ENCODE peak calls at places on chromosomes 5 and 9, in seven cellular contexts. One of them, this sample, is unnamed.
A peak's percentile ranks its signal among the peaks of the same experiment; 100 is the strongest.

GRCh38 chr9:133888779-133889491 is 103.2 kb downstream of the VAV2 start:
- DNase-seq in ovary: no peak
- DNase-seq in IMR-90: no peak
- DNase-seq in tibial nerve: no peak
- DNase-seq in uterus: no peak
- DNase-seq in spleen: no peak
- DNase-seq in heart left ventricle: no peak
- DNase-seq in this sample: no peak

GRCh38 chr9:89093201-89093600 is 85.4 kb downstream of the SHC3 start:
- DNase-seq in ovary: no peak
- DNase-seq in IMR-90: no peak
- DNase-seq in tibial nerve: no peak
- DNase-seq in uterus: no peak
- DNase-seq in spleen: no peak
- DNase-seq in heart left ventricle: no peak
- DNase-seq in this sample: no peak

GRCh38 chr9:85332487-85332886 is 409.3 kb downstream of the AGTPBP1 start:
- DNase-seq in ovary: no peak
- DNase-seq in IMR-90: no peak
- DNase-seq in tibial nerve: no peak
- DNase-seq in uterus: no peak
- DNase-seq in spleen: no peak
- DNase-seq in heart left ventricle: no peak
- DNase-seq in this sample: no peak

GRCh38 chr5:10724799-10725507 is 36.1 kb downstream of the DAP start:
- DNase-seq in ovary: no peak
- DNase-seq in IMR-90: peak; percentile 93
- DNase-seq in tibial nerve: peak; percentile 31
- DNase-seq in uterus: peak; percentile 52
- DNase-seq in spleen: no peak
- DNase-seq in heart left ventricle: peak; percentile 74
- DNase-seq in this sample: no peak

GRCh38 chr9:5760338-5760737 is 72.6 kb downstream of the ERMP1 start:
- DNase-seq in ovary: no peak
- DNase-seq in IMR-90: no peak
- DNase-seq in tibial nerve: no peak
- DNase-seq in uterus: no peak
- DNase-seq in spleen: no peak
- DNase-seq in heart left ventricle: no peak
- DNase-seq in this sample: no peak

GRCh38 chr9:76215066-76215465 is 179.2 kb downstream of the RFK start:
- DNase-seq in ovary: no peak
- DNase-seq in IMR-90: peak; percentile 86
- DNase-seq in tibial nerve: no peak
- DNase-seq in uterus: no peak
- DNase-seq in spleen: no peak
- DNase-seq in heart left ventricle: no peak
- DNase-seq in this sample: no peak

GRCh38 chr9:85729882-85730281 is 11.9 kb downstream of the AGTPBP1 start:
- DNase-seq in ovary: no peak
- DNase-seq in IMR-90: no peak
- DNase-seq in tibial nerve: no peak
- DNase-seq in uterus: no peak
- DNase-seq in spleen: no peak
- DNase-seq in heart left ventricle: no peak
- DNase-seq in this sample: no peak

GRCh38 chr5:79821-80220 is 12.1 kb upstream of the PLEKHG4B start:
- DNase-seq in ovary: no peak
- DNase-seq in IMR-90: no peak
- DNase-seq in tibial nerve: no peak
- DNase-seq in uterus: no peak
- DNase-seq in spleen: no peak
- DNase-seq in heart left ventricle: no peak
- DNase-seq in this sample: no peak

GRCh38 chr9:113587471-113588031 is 124.0 kb downstream of the RGS3 start:
- DNase-seq in ovary: peak; percentile 76
- DNase-seq in IMR-90: peak; percentile 38
- DNase-seq in tibial nerve: no peak
- DNase-seq in uterus: peak; percentile 56
- DNase-seq in spleen: peak; percentile 83
- DNase-seq in heart left ventricle: peak; percentile 83
- DNase-seq in this sample: no peak

GRCh38 chr9:81814794-81815464 is 113.3 kb upstream of the SPATA31D4 start:
- DNase-seq in ovary: no peak
- DNase-seq in IMR-90: no peak
- DNase-seq in tibial nerve: no peak
- DNase-seq in uterus: no peak
- DNase-seq in spleen: no peak
- DNase-seq in heart left ventricle: no peak
- DNase-seq in this sample: no peak

GRCh38 chr5:39024005-39024404 is 50.2 kb downstream of the RICTOR start:
- DNase-seq in ovary: no peak
- DNase-seq in IMR-90: no peak
- DNase-seq in tibial nerve: no peak
- DNase-seq in uterus: no peak
- DNase-seq in spleen: peak; percentile 63
- DNase-seq in heart left ventricle: peak; percentile 43
- DNase-seq in this sample: no peak

GRCh38 chr5:14954620-14955343 is 83.2 kb upstream of the ANKH start:
- DNase-seq in ovary: no peak
- DNase-seq in IMR-90: no peak
- DNase-seq in tibial nerve: no peak
- DNase-seq in uterus: no peak
- DNase-seq in spleen: no peak
- DNase-seq in heart left ventricle: peak; percentile 39
- DNase-seq in this sample: no peak

GRCh38 chr5:119275146-119275872 is 80.5 kb upstream of the TNFAIP8 start:
- DNase-seq in ovary: no peak
- DNase-seq in IMR-90: peak; percentile 61
- DNase-seq in tibial nerve: no peak
- DNase-seq in uterus: no peak
- DNase-seq in spleen: no peak
- DNase-seq in heart left ventricle: no peak
- DNase-seq in this sample: no peak

GRCh38 chr9:134637241-134637640 is 4.4 kb upstream of the COL5A1 start:
- DNase-seq in ovary: peak; percentile 26
- DNase-seq in IMR-90: no peak
- DNase-seq in tibial nerve: no peak
- DNase-seq in uterus: no peak
- DNase-seq in spleen: peak; percentile 66
- DNase-seq in heart left ventricle: peak; percentile 16
- DNase-seq in this sample: no peak

GRCh38 chr5:125928663-125929062 is 494.5 kb upstream of the GRAMD2B start:
- DNase-seq in ovary: no peak
- DNase-seq in IMR-90: no peak
- DNase-seq in tibial nerve: no peak
- DNase-seq in uterus: no peak
- DNase-seq in spleen: no peak
- DNase-seq in heart left ventricle: no peak
- DNase-seq in this sample: no peak

GRCh38 chr5:10585120-10585915 is 21.4 kb downstream of the ANKRD33B start:
- DNase-seq in ovary: no peak
- DNase-seq in IMR-90: no peak
- DNase-seq in tibial nerve: no peak
- DNase-seq in uterus: no peak
- DNase-seq in spleen: peak; percentile 65
- DNase-seq in heart left ventricle: no peak
- DNase-seq in this sample: no peak

GRCh38 chr5:124712724-124713305 is 33.6 kb downstream of the ZNF608 start:
- DNase-seq in ovary: no peak
- DNase-seq in IMR-90: no peak
- DNase-seq in tibial nerve: no peak
- DNase-seq in uterus: no peak
- DNase-seq in spleen: no peak
- DNase-seq in heart left ventricle: no peak
- DNase-seq in this sample: no peak

GRCh38 chr9:127761061-127761460 is 17.4 kb downstream of the SH2D3C start:
- DNase-seq in ovary: no peak
- DNase-seq in IMR-90: no peak
- DNase-seq in tibial nerve: no peak
- DNase-seq in uterus: no peak
- DNase-seq in spleen: no peak
- DNase-seq in heart left ventricle: no peak
- DNase-seq in this sample: no peak

GRCh38 chr9:13267743-13268142 is 11.7 kb downstream of the MPDZ start:
- DNase-seq in ovary: no peak
- DNase-seq in IMR-90: peak; percentile 94
- DNase-seq in tibial nerve: no peak
- DNase-seq in uterus: no peak
- DNase-seq in spleen: no peak
- DNase-seq in heart left ventricle: no peak
- DNase-seq in this sample: no peak

GRCh38 chr5:142246263-142246662 is 78.6 kb downstream of the SPRY4 start:
- DNase-seq in ovary: no peak
- DNase-seq in IMR-90: peak; percentile 52
- DNase-seq in tibial nerve: no peak
- DNase-seq in uterus: no peak
- DNase-seq in spleen: no peak
- DNase-seq in heart left ventricle: no peak
- DNase-seq in this sample: no peak

GRCh38 chr5:68067353-68067752 is 148.2 kb upstream of the PIK3R1 start:
- DNase-seq in ovary: no peak
- DNase-seq in IMR-90: no peak
- DNase-seq in tibial nerve: no peak
- DNase-seq in uterus: no peak
- DNase-seq in spleen: no peak
- DNase-seq in heart left ventricle: no peak
- DNase-seq in this sample: no peak

DNA sequence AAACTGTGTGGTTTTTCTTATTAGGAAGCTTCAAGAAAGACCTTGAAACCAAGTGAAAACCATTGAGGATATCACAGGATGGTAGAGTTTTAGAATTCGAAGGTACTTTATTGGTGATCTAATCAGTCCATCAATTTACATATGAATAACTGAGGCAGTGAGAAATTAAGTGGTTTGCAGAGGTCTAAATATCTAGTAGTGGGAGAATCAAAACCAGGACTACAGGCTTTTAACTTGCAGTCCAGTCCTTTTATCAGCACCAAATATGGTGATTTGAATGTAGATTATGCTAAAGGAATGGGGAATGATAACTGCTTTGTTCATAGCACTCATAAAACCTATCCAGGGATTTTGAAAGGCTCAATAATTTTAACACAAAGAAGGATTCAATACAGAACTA is 85.8 kb downstream of the ZSWIM6 start:
- DNase-seq in ovary: no peak
- DNase-seq in IMR-90: no peak
- DNase-seq in tibial nerve: no peak
- DNase-seq in uterus: no peak
- DNase-seq in spleen: no peak
- DNase-seq in heart left ventricle: no peak
- DNase-seq in this sample: no peak
- H3K27ac ChIP-seq in ovary: no peak overlapping the region
- H3K27ac ChIP-seq in IMR-90: no peak overlapping the region
- H3K27ac ChIP-seq in tibial nerve: no peak overlapping the region
- H3K27ac ChIP-seq in uterus: no peak overlapping the region
- H3K27ac ChIP-seq in spleen: no peak overlapping the region
- H3K27ac ChIP-seq in heart left ventricle: no peak overlapping the region
- H3K27ac ChIP-seq in this sample: no peak overlapping the region

GRCh38 chr5:112160652-112161391 is 258.3 kb downstream of the EPB41L4A start:
- DNase-seq in ovary: peak; percentile 94
- DNase-seq in IMR-90: peak; percentile 88
- DNase-seq in tibial nerve: peak; percentile 83
- DNase-seq in uterus: peak; percentile 89
- DNase-seq in spleen: peak; percentile 98
- DNase-seq in heart left ventricle: peak; percentile 90
- DNase-seq in this sample: peak; percentile 95
- TF ChIP-seq POLR2A in ovary: peak; percentile 77
- TF ChIP-seq POLR2A in IMR-90: peak; percentile 99
- TF ChIP-seq POLR2A in tibial nerve: peak; percentile 67
- TF ChIP-seq POLR2A in uterus: peak; percentile 50
- TF ChIP-seq POLR2A in spleen: no peak
- TF ChIP-seq POLR2A in heart left ventricle: peak; percentile 79
- TF ChIP-seq POLR2A in this sample: peak; percentile 71

GRCh38 chr9:95017661-95018060 is 291.2 kb downstream of the AOPEP start:
- DNase-seq in ovary: no peak
- DNase-seq in IMR-90: peak; percentile 56
- DNase-seq in tibial nerve: no peak
- DNase-seq in uterus: no peak
- DNase-seq in spleen: no peak
- DNase-seq in heart left ventricle: no peak
- DNase-seq in this sample: no peak

GRCh38 chr9:95015569-95015968 is 289.1 kb downstream of the AOPEP start:
- DNase-seq in ovary: no peak
- DNase-seq in IMR-90: no peak
- DNase-seq in tibial nerve: no peak
- DNase-seq in uterus: no peak
- DNase-seq in spleen: no peak
- DNase-seq in heart left ventricle: no peak
- DNase-seq in this sample: no peak

GRCh38 chr9:95012902-95013301 is 286.4 kb downstream of the AOPEP start:
- DNase-seq in ovary: no peak
- DNase-seq in IMR-90: no peak
- DNase-seq in tibial nerve: no peak
- DNase-seq in uterus: no peak
- DNase-seq in spleen: no peak
- DNase-seq in heart left ventricle: no peak
- DNase-seq in this sample: no peak

GRCh38 chr9:95017062-95017461 is 290.6 kb downstream of the AOPEP start:
- DNase-seq in ovary: no peak
- DNase-seq in IMR-90: peak; percentile 73
- DNase-seq in tibial nerve: no peak
- DNase-seq in uterus: no peak
- DNase-seq in spleen: no peak
- DNase-seq in heart left ventricle: no peak
- DNase-seq in this sample: no peak

GRCh38 chr9:95014917-95015316 is 288.4 kb downstream of the AOPEP start:
- DNase-seq in ovary: no peak
- DNase-seq in IMR-90: no peak
- DNase-seq in tibial nerve: no peak
- DNase-seq in uterus: no peak
- DNase-seq in spleen: no peak
- DNase-seq in heart left ventricle: no peak
- DNase-seq in this sample: no peak
- H3K4me1 ChIP-seq in ovary: peaks cover 20% of the 10 kb centered on the region
- H3K4me1 ChIP-seq in IMR-90: peaks cover 29% of the 10 kb centered on the region
- H3K4me1 ChIP-seq in tibial nerve: peaks cover 33% of the 10 kb centered on the region
- H3K4me1 ChIP-seq in uterus: peaks cover 7% of the 10 kb centered on the region
- H3K4me1 ChIP-seq in spleen: peaks cover 3% of the 10 kb centered on the region
- H3K4me1 ChIP-seq in heart left ventricle: peaks cover 97% of the 10 kb centered on the region
- H3K4me1 ChIP-seq in this sample: no peaks in the 10 kb centered on the region

GRCh38 chr5:111453290-111453689 is 59.0 kb downstream of the STARD4 start:
- DNase-seq in ovary: no peak
- DNase-seq in IMR-90: peak; percentile 55
- DNase-seq in tibial nerve: no peak
- DNase-seq in uterus: no peak
- DNase-seq in spleen: no peak
- DNase-seq in heart left ventricle: no peak
- DNase-seq in this sample: no peak

GRCh38 chr5:111453747-111454146 is 58.6 kb downstream of the STARD4 start:
- DNase-seq in ovary: no peak
- DNase-seq in IMR-90: peak; percentile 74
- DNase-seq in tibial nerve: no peak
- DNase-seq in uterus: no peak
- DNase-seq in spleen: no peak
- DNase-seq in heart left ventricle: no peak
- DNase-seq in this sample: no peak

DNA sequence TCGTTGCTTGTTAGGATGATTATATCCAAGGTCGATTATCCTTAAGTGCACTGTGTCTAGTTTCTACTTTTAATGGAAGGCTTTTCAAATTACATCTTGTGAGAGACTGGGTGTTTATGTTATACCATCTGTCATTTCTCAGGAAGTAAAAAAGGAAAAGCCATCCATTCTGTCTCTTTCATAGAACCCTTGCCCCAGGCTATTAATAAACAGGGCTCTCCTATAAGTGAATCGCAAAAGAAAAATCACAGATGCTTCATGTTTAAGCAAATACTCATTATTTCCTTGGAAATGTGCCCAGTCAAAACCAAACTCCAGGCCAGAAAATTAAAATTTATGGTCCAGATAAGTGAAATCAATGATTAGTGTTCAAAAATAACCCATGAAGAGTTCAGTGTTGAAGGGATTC is 58.1 kb downstream of the STARD4 start:
- DNase-seq in ovary: no peak
- DNase-seq in IMR-90: peak; percentile 55
- DNase-seq in tibial nerve: no peak
- DNase-seq in uterus: no peak
- DNase-seq in spleen: no peak
- DNase-seq in heart left ventricle: no peak
- DNase-seq in this sample: no peak
- H3K27ac ChIP-seq in ovary: no peak overlapping the region
- H3K27ac ChIP-seq in IMR-90: no peak overlapping the region
- H3K27ac ChIP-seq in tibial nerve: no peak overlapping the region
- H3K27ac ChIP-seq in uterus: no peak overlapping the region
- H3K27ac ChIP-seq in spleen: no peak overlapping the region
- H3K27ac ChIP-seq in heart left ventricle: no peak overlapping the region
- H3K27ac ChIP-seq in this sample: no peak overlapping the region